ENCODE peak calls at places on chromosome 10, in four cellular contexts. V, U, H and L are unnamed samples.

GRCh38 chr10:124494050-124494807 is 32.6 kb downstream of the LHPP start:
- DNase-seq in V (no peak), U (no peak), H (no peak), L (no peak)

GRCh38 chr10:97020452-97021400 is 165.0 kb downstream of the SLIT1 start:
- DNase-seq in V (no peak), U (no peak), H (no peak), L (peak)

GRCh38 chr10:70474780-70475179 is 3.8 kb upstream of the PALD1 start:
- DNase-seq in V (no peak), U (no peak), H (no peak), L (no peak)

GRCh38 chr10:15515207-15515606 is 144.1 kb upstream of the FAM171A1 start:
- DNase-seq in V (no peak), U (no peak), H (no peak), L (no peak)

GRCh38 chr10:86317949-86318725 is 48.5 kb downstream of the GRID1 start:
- DNase-seq in V (no peak), U (no peak), H (peak), L (no peak)

GRCh38 chr10:3446233-3446632 is 273.7 kb upstream of the PITRM1 start:
- DNase-seq in V (no peak), U (no peak), H (no peak), L (no peak)

GRCh38 chr10:3981300-3981699 is 196.3 kb upstream of the KLF6 start:
- DNase-seq in V (no peak), U (no peak), H (no peak), L (no peak)

GRCh38 chr10:22737587-22737986 is 23.2 kb upstream of the PIP4K2A start:
- DNase-seq in V (no peak), U (no peak), H (no peak), L (no peak)

GRCh38 chr10:105682911-105683310 is 1041.8 kb downstream of the SORCS3 start:
- DNase-seq in V (no peak), U (no peak), H (no peak), L (no peak)

GRCh38 chr10:8048281-8049008 is 6.0 kb upstream of the GATA3 start:
- DNase-seq in V (peak), U (no peak), H (no peak), L (no peak)

GRCh38 chr10:6721964-6722615 is 142.0 kb upstream of the PRKCQ start:
- DNase-seq in V (no peak), U (no peak), H (no peak), L (no peak)

GRCh38 chr10:112471878-112472487 is 25.0 kb downstream of the VTI1A start:
- DNase-seq in V (no peak), U (no peak), H (peak), L (peak)

GRCh38 chr10:102393411-102394078 is 2.0 kb upstream of the NFKB2 start:
- DNase-seq in V (no peak), U (no peak), H (peak), L (peak)

GRCh38 chr10:92891885-92892705 is 43.8 kb downstream of the EXOC6 start:
- DNase-seq in V (no peak), U (no peak), H (peak), L (peak)

GRCh38 chr10:127150136-127150535 is 46.3 kb downstream of the INSYN2A start:
- DNase-seq in V (no peak), U (no peak), H (no peak), L (no peak)

GRCh38 chr10:74029943-74030342 is 32.0 kb downstream of the VCL start:
- DNase-seq in V (no peak), U (no peak), H (no peak), L (no peak)

GRCh38 chr10:76150139-76150885 is 718.9 kb downstream of the LRMDA start:
- DNase-seq in V (no peak), U (no peak), H (no peak), L (peak)

GRCh38 chr10:70191161-70191770 is 21.0 kb upstream of the SAR1A start:
- DNase-seq in V (no peak), U (no peak), H (no peak), L (no peak)

GRCh38 chr10:13815766-13816165 is 229.0 kb downstream of the PRPF18 start:
- DNase-seq in V (no peak), U (no peak), H (no peak), L (no peak)

GRCh38 chr10:89390875-89391576 is 1.4 kb upstream of the IFIT1 start:
- DNase-seq in V (no peak), U (no peak), H (peak), L (no peak)

GRCh38 chr10:17134737-17135260 is 5.2 kb upstream of the CUBN start:
- DNase-seq in V (no peak), U (no peak), H (no peak), L (no peak)

GRCh38 chr10:85600026-85600743 is 766.4 kb downstream of the GRID1 start:
- DNase-seq in V (no peak), U (no peak), H (no peak), L (no peak)

GRCh38 chr10:101141622-101142532 is 10.8 kb downstream of the TLX1 start:
- DNase-seq in V (peak), U (peak), H (peak), L (peak)

GRCh38 chr10:80173441-80173840 is 31.9 kb downstream of the ANXA11 start:
- DNase-seq in V (no peak), U (no peak), H (peak), L (no peak)

GRCh38 chr10:28429045-28429444 is 103.9 kb upstream of the WAC start:
- DNase-seq in V (no peak), U (no peak), H (no peak), L (no peak)

GRCh38 chr10:124864421-124865193 is 63.0 kb downstream of the ABRAXAS2 start:
- DNase-seq in V (no peak), U (no peak), H (no peak), L (peak)

GRCh38 chr10:4663162-4663992 is 162.6 kb upstream of the AKR1E2 start:
- DNase-seq in V (no peak), U (no peak), H (peak), L (peak)

GRCh38 chr10:48514263-48514662 is 90.6 kb downstream of the ARHGAP22 start:
- DNase-seq in V (no peak), U (no peak), H (no peak), L (no peak)

GRCh38 chr10:122243560-122243959 is 27.5 kb upstream of the BTBD16 start:
- DNase-seq in V (no peak), U (no peak), H (no peak), L (no peak)

GRCh38 chr10:78894841-78895195 is 173.9 kb upstream of the ZMIZ1 start:
- DNase-seq in V (no peak), U (no peak), H (no peak), L (no peak)

GRCh38 chr10:78457804-78458483 is 424.3 kb downstream of the RPS24 start:
- DNase-seq in V (no peak), U (no peak), H (no peak), L (no peak)